ENCODE peak calls at places on chromosomes 11 and 22, in five cellular contexts. Z, M, J, Y and H are unnamed samples. For H3K4me1, the result is how much of the 10 kb centered on the place peaks cover.

GRCh38 chr11:113553905-113554304 is 78.7 kb upstream of the DRD2 start:
- DNase-seq in Z (no peak), M (peak), J (no peak), Y (no peak), H (no peak)

GRCh38 chr11:100872951-100873350 is 185.9 kb downstream of the ARHGAP42 start:
- DNase-seq in Z (no peak), M (no peak), J (no peak), Y (no peak), H (no peak)

GRCh38 chr11:125990244-125990643 is 44.4 kb downstream of the VSIG10L2 start:
- DNase-seq in Z (peak), M (no peak), J (no peak), Y (peak), H (no peak)

GRCh38 chr11:31089117-31089516 is 280.4 kb downstream of the DCDC1 start:
- DNase-seq in Z (no peak), M (peak), J (no peak), Y (no peak), H (no peak)

GRCh38 chr11:44622190-44622650 is 56.8 kb downstream of the CD82 start:
- DNase-seq in Z (peak), M (no peak), J (peak), Y (no peak), H (no peak)

GRCh38 chr11:6667733-6668374 is 12.2 kb upstream of the DCHS1 start:
- DNase-seq in Z (no peak), M (peak), J (no peak), Y (peak), H (no peak)

GRCh38 chr11:74926304-74927030 is 22.4 kb downstream of the XRRA1 start:
- DNase-seq in Z (no peak), M (no peak), J (no peak), Y (peak), H (no peak)

GRCh38 chr11:126522152-126522551 is 166.7 kb downstream of the ST3GAL4 start:
- DNase-seq in Z (no peak), M (no peak), J (peak), Y (no peak), H (no peak)

GRCh38 chr11:46845440-46845739 is 690 bp downstream of the CKAP5 start:
- DNase-seq in Z (no peak), M (no peak), J (no peak), Y (peak), H (no peak)

GRCh38 chr22:38072322-38073149 is 11.4 kb downstream of the SLC16A8 start:
- DNase-seq in Z (no peak), M (no peak), J (peak), Y (no peak), H (peak)

GRCh38 chr11:78649361-78650215 is 74.9 kb upstream of the NARS2 start:
- DNase-seq in Z (peak), M (no peak), J (no peak), Y (no peak), H (no peak)

GRCh38 chr11:126602349-126602940 is 247.0 kb downstream of the ST3GAL4 start:
- DNase-seq in Z (no peak), M (no peak), J (no peak), Y (no peak), H (no peak)

GRCh38 chr11:18853086-18853720 is 61.6 kb upstream of the PTPN5 start:
- DNase-seq in Z (no peak), M (peak), J (no peak), Y (peak), H (no peak)

GRCh38 chr11:96339704-96340554 is 3.1 kb downstream of the MAML2 start:
- DNase-seq in Z (no peak), M (no peak), J (no peak), Y (peak), H (no peak)

GRCh38 chr11:45472713-45473317 is 186.7 kb upstream of the SYT13 start:
- DNase-seq in Z (no peak), M (no peak), J (peak), Y (no peak), H (no peak)

DNA sequence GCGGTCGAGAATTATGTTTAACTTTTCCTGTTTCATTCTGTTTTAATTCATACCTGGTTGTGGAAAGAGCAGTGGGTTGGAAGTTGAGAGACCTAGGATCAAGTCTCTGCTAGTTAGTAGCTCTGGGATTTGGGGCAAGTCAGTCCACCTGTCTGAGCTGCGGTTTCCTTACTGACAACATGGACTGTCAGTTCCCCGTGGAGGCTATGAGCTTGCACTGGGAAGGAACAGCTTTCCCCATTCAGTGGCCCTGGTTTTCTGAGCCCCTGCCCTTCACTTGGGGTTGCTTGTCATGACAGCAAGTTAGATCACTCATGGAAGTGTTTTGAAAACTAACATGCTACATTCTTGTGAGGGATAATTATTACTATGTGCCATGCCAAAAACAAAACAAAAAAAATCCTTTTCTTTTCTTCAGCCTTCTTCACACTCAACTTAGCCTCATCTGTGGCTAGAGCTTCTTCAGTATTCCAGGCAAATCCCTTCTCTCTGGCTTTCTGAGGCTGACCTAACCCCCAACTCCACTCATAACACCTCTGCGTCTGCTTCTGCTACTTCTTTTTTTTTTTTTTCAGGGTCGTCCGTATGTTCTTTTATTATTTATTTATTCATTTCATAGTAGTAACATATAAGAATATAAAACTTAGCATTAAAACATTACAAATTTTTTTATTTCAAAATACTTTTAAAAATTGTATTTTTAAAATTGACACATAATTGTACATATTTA is 43.0 kb upstream of the ZBED5 start:
- DNase-seq in Z (no peak), M (no peak), J (no peak), Y (peak), H (peak)
- H3K4me1 ChIP-seq in Z (under half), M (under half), J (under half), Y (under half), H (under half)

GRCh38 chr11:3971756-3972404 is 116.4 kb downstream of the STIM1 start:
- DNase-seq in Z (no peak), M (no peak), J (no peak), Y (peak), H (no peak)
- H3K4me1 ChIP-seq in Z (under half), M (under half), J (under half), Y (under half), H (under half)

DNA sequence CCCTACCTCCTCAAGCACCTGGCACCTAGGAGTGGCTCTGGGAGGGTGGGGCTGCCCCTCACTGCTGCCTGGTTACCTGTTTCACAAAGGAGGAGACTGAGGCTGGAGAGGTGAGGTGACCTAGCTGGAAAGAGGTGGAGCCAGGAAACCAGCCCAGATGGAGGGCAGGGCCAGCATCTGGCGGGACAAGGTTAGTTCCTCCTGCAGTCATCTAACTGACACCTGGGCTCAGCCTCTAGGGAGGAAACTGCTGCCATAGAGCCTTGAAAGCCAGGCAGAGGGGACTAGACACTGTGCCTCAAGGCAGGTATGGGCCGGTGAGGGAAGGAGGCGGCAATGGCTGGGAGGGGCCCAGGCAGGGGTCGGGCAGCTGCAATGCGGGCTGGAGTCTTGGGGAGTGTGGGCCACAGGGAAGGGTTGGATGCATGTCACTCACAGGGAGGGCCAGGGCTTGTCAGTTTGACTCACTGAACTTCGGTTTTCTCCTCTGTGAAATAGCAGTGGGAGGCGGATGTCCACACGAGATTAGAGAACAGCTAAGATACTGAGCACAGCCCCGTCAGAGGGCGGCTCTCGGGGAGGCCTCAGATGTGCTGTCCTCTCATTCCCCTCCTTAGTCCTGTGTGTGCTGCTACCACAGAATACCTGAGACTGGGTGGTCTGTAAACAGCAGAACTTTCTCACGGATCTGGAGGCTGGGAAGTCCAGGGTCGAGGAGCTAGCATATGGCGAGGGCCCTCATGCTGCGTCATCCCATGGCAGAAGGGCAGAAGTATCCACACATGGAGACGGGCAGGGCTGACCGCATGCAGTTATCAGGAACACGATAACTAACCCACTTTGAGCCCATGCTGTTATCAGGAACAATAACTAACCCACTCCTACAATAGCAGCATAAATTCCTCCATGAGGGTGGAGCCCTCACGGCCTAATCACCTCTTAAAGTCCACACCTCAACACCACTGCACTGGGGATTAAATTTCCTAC is 16.1 kb downstream of the MGAT3 start:
- DNase-seq in Z (peak), M (no peak), J (no peak), Y (no peak), H (peak)
- H3K4me1 ChIP-seq in Z (under half), M (under half), J (under half), Y (under half), H (under half)

GRCh38 chr11:8715501-8715900 is 32.9 kb downstream of the RPL27A start:
- DNase-seq in Z (no peak), M (no peak), J (no peak), Y (no peak), H (no peak)
- H3K4me1 ChIP-seq in Z (under half), M (under half), J (half or more), Y (under half), H (under half)

GRCh38 chr11:68021167-68021787 is 9.2 kb upstream of the NDUFS8 start:
- DNase-seq in Z (peak), M (peak), J (no peak), Y (no peak), H (peak)
- H3K4me1 ChIP-seq in Z (under half), M (under half), J (under half), Y (under half), H (under half)

GRCh38 chr11:119340335-119341221 is at the start of gene C1QTNF5:
- DNase-seq in Z (peak), M (peak), J (peak), Y (peak), H (peak)
- H3K4me1 ChIP-seq in Z (under half), M (under half), J (under half), Y (under half), H (under half)